ENCODE peak calls at places on chromosomes 12 and 14, in four cellular contexts. One of them, this sample, is unnamed.

GRCh38 chr12:116592116-116592637 is 33.0 kb downstream of the MAP1LC3B2 start:
- DNase-seq in upper lobe of left lung: peak; percentile 42
- DNase-seq in brain microvascular endothelial cell: no peak
- DNase-seq in WTC11: no peak
- DNase-seq in this sample: no peak

GRCh38 chr12:89299417-89299816 is 52.9 kb downstream of the DUSP6 start:
- DNase-seq in upper lobe of left lung: no peak
- DNase-seq in brain microvascular endothelial cell: no peak
- DNase-seq in WTC11: no peak
- DNase-seq in this sample: no peak

GRCh38 chr12:89783321-89784060 is 74.9 kb upstream of the ATP2B1 start:
- DNase-seq in upper lobe of left lung: no peak
- DNase-seq in brain microvascular endothelial cell: no peak
- DNase-seq in WTC11: no peak
- DNase-seq in this sample: no peak

GRCh38 chr12:25283006-25283405 is 32.3 kb upstream of the KRAS start:
- DNase-seq in upper lobe of left lung: no peak
- DNase-seq in brain microvascular endothelial cell: no peak
- DNase-seq in WTC11: no peak
- DNase-seq in this sample: no peak

GRCh38 chr12:41802803-41803202 is 341.9 kb downstream of the GXYLT1 start:
- DNase-seq in upper lobe of left lung: no peak
- DNase-seq in brain microvascular endothelial cell: no peak
- DNase-seq in WTC11: no peak
- DNase-seq in this sample: no peak

GRCh38 chr14:95870772-95871171 is 5.9 kb upstream of the TUNAR start:
- DNase-seq in upper lobe of left lung: no peak
- DNase-seq in brain microvascular endothelial cell: no peak
- DNase-seq in WTC11: no peak
- DNase-seq in this sample: no peak

GRCh38 chr12:42716521-42716920 is 127.0 kb upstream of the PRICKLE1 start:
- DNase-seq in upper lobe of left lung: no peak
- DNase-seq in brain microvascular endothelial cell: peak; percentile 82
- DNase-seq in WTC11: no peak
- DNase-seq in this sample: no peak

GRCh38 chr12:118880745-118881144 is 100.6 kb upstream of the SRRM4 start:
- DNase-seq in upper lobe of left lung: no peak
- DNase-seq in brain microvascular endothelial cell: no peak
- DNase-seq in WTC11: no peak
- DNase-seq in this sample: no peak

GRCh38 chr12:123076604-123077297 is 74.1 kb downstream of the PITPNM2 start:
- DNase-seq in upper lobe of left lung: peak; percentile 38
- DNase-seq in brain microvascular endothelial cell: peak; percentile 6
- DNase-seq in WTC11: no peak
- DNase-seq in this sample: no peak

GRCh38 chr14:59360923-59361794 is 104.0 kb downstream of the GPR135 start:
- DNase-seq in upper lobe of left lung: peak; percentile 20
- DNase-seq in brain microvascular endothelial cell: peak; percentile 85
- DNase-seq in WTC11: no peak
- DNase-seq in this sample: no peak

GRCh38 chr14:49598479-49599301 is at the start of gene LRR1:
- DNase-seq in upper lobe of left lung: peak; percentile 97
- DNase-seq in brain microvascular endothelial cell: peak; percentile 86
- DNase-seq in WTC11: peak; percentile 83
- DNase-seq in this sample: peak; percentile 94

GRCh38 chr14:60225268-60225667 is 23.8 kb upstream of the PPM1A start:
- DNase-seq in upper lobe of left lung: no peak
- DNase-seq in brain microvascular endothelial cell: no peak
- DNase-seq in WTC11: no peak
- DNase-seq in this sample: no peak

GRCh38 chr14:35050652-35051051 is 4.6 kb downstream of the FAM177A1 start:
- DNase-seq in upper lobe of left lung: no peak
- DNase-seq in brain microvascular endothelial cell: peak; percentile 60
- DNase-seq in WTC11: no peak
- DNase-seq in this sample: no peak

GRCh38 chr14:35046751-35047536 is 872 bp downstream of the FAM177A1 start:
- DNase-seq in upper lobe of left lung: no peak
- DNase-seq in brain microvascular endothelial cell: no peak
- DNase-seq in WTC11: no peak
- DNase-seq in this sample: no peak

GRCh38 chr14:35051796-35052195 is 5.7 kb downstream of the FAM177A1 start:
- DNase-seq in upper lobe of left lung: no peak
- DNase-seq in brain microvascular endothelial cell: peak; percentile 5
- DNase-seq in WTC11: no peak
- DNase-seq in this sample: no peak

GRCh38 chr14:35047961-35048513 is 2.0 kb downstream of the FAM177A1 start:
- DNase-seq in upper lobe of left lung: no peak
- DNase-seq in brain microvascular endothelial cell: no peak
- DNase-seq in WTC11: no peak
- DNase-seq in this sample: no peak

GRCh38 chr14:35052637-35053036 is 6.6 kb downstream of the FAM177A1 start:
- DNase-seq in upper lobe of left lung: no peak
- DNase-seq in brain microvascular endothelial cell: no peak
- DNase-seq in WTC11: no peak
- DNase-seq in this sample: no peak
- TF ChIP-seq CTCF in upper lobe of left lung: no peak
- TF ChIP-seq CTCF in brain microvascular endothelial cell: no peak
- TF ChIP-seq CTCF in WTC11: no peak
- TF ChIP-seq CTCF in this sample: no peak

DNA sequence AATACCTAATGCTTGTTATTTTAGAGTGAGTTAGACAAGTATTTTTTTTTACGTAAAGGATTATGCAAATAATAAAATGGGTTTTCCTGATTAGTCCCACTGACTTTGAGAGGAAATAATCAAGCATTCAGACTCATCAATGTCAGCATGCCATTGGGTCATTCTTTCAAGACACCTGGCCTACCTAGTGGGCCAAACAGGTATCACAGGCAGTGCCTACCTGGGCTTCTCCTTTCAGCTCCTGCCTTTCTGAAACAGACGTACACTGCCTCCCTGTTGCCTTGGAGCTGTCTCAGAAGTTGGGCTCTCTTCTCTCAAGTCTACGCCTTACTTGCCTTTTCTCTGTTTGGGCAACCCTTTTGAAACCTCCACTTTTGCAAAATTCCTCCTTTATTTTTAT is 545.6 kb downstream of the SNAPC1 start:
- DNase-seq in upper lobe of left lung: no peak
- DNase-seq in brain microvascular endothelial cell: no peak
- DNase-seq in WTC11: peak; percentile 28
- DNase-seq in this sample: no peak
- TF ChIP-seq CTCF in upper lobe of left lung: no peak
- TF ChIP-seq CTCF in brain microvascular endothelial cell: no peak
- TF ChIP-seq CTCF in WTC11: peak; percentile 25
- TF ChIP-seq CTCF in this sample: no peak

GRCh38 chr12:1591029-1591428 is 3.4 kb downstream of the FBXL14 start:
- DNase-seq in upper lobe of left lung: no peak
- DNase-seq in brain microvascular endothelial cell: no peak
- DNase-seq in WTC11: no peak
- DNase-seq in this sample: no peak
- TF ChIP-seq CTCF in upper lobe of left lung: no peak
- TF ChIP-seq CTCF in brain microvascular endothelial cell: peak; percentile 13
- TF ChIP-seq CTCF in WTC11: no peak
- TF ChIP-seq CTCF in this sample: no peak

DNA sequence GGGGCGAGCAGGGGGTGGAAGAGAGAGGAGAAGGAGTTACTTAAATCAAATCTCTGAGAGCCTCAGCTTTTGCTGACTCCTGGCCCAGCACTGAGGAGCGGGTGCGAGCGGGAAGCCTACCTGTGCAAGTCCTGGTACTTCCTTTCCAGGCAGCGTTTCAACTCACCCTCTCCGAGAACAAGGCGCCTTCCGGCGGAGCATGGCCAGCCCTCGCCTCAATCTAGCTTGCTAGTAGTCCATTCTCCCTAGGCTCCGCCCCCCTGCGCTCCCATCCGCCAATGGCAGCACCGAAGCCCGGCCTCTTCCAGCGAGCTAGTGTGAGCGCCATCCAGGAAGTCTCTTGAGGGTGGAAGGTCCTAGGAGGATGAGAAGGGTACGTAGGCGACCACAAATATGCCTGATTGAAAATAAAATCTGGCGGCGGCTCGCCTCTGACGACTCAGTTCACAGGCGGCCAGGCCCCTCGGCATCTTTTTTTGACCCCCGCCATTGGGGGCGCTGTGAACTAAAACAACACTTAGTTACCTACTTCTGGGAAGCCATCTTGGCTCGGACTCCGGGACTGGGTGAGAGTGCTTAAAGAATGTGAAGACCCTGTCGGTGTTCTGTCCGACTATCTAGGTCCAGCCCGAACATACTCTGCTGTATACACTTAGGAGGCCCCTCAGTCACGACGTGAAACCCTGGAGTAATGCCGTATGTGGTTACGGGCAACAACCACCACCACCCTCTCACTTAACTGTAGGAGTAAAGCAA is at the start of gene CHD8:
- DNase-seq in upper lobe of left lung: peak; percentile 95
- DNase-seq in brain microvascular endothelial cell: peak; percentile 99
- DNase-seq in WTC11: peak; percentile 100
- DNase-seq in this sample: peak; percentile 91
- TF ChIP-seq CTCF in upper lobe of left lung: peak; percentile 49
- TF ChIP-seq CTCF in brain microvascular endothelial cell: peak; percentile 76
- TF ChIP-seq CTCF in WTC11: peak; percentile 51
- TF ChIP-seq CTCF in this sample: no peak

GRCh38 chr14:104256025-104256424 is 117.6 kb downstream of the KIF26A start:
- DNase-seq in upper lobe of left lung: no peak
- DNase-seq in brain microvascular endothelial cell: no peak
- DNase-seq in WTC11: no peak
- DNase-seq in this sample: no peak
- TF ChIP-seq CTCF in upper lobe of left lung: no peak
- TF ChIP-seq CTCF in brain microvascular endothelial cell: no peak
- TF ChIP-seq CTCF in WTC11: no peak
- TF ChIP-seq CTCF in this sample: no peak

GRCh38 chr12:52216807-52217206 is 16.2 kb upstream of the KRT7 start:
- DNase-seq in upper lobe of left lung: no peak
- DNase-seq in brain microvascular endothelial cell: no peak
- DNase-seq in WTC11: no peak
- DNase-seq in this sample: no peak
- TF ChIP-seq CTCF in upper lobe of left lung: no peak
- TF ChIP-seq CTCF in brain microvascular endothelial cell: no peak
- TF ChIP-seq CTCF in WTC11: no peak
- TF ChIP-seq CTCF in this sample: no peak

GRCh38 chr14:89828473-89829200 is 125.9 kb downstream of the EFCAB11 start:
- DNase-seq in upper lobe of left lung: no peak
- DNase-seq in brain microvascular endothelial cell: no peak
- DNase-seq in WTC11: no peak
- DNase-seq in this sample: no peak
- TF ChIP-seq CTCF in upper lobe of left lung: no peak
- TF ChIP-seq CTCF in brain microvascular endothelial cell: no peak
- TF ChIP-seq CTCF in WTC11: no peak
- TF ChIP-seq CTCF in this sample: no peak

DNA sequence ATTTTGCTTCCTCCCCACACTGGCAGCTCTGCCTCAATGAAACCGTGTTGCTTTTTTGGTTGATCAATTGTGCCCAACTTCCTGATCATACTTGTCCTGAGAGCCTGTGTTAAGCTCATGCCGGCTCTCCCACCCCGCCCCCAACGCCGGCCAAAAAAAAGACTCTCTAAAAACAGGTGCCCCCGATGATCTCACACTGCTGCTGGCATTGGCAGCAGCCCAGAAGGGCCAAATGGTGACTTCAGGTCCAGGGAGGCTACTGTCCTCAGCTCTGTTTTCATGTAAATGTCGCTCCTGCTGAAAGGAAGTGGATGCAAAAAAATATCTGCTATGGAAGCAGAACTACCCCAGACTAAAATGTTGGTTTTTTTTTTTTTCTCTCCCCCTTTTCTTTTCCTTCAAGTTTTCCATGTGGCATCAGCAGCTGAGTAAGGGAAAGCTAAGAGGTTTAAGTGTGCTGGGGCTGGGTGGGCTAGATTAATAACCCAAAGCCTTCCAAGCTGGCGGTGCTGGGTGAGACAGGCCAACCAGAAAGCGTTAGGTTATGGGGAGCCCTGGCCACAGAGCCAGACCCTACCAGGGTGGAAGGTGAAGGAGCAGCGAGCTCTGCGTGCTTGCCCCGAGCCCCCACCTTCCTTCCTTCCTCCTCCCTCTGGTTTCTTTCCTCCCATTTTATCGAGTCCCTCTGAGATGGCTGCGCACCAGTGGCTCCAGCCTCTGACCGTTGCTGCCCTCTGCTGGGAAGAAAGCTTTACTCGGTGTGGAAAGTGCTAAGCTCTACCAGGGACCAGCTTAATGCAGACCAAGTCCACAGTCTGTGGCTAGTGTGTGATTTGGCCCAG is 396.1 kb downstream of the NRXN3 start:
- DNase-seq in upper lobe of left lung: peak; percentile 28
- DNase-seq in brain microvascular endothelial cell: peak; percentile 76
- DNase-seq in WTC11: peak; percentile 90
- DNase-seq in this sample: peak; percentile 15
- TF ChIP-seq CTCF in upper lobe of left lung: peak; percentile 56
- TF ChIP-seq CTCF in brain microvascular endothelial cell: peak; percentile 84
- TF ChIP-seq CTCF in WTC11: peak; percentile 43
- TF ChIP-seq CTCF in this sample: no peak

DNA sequence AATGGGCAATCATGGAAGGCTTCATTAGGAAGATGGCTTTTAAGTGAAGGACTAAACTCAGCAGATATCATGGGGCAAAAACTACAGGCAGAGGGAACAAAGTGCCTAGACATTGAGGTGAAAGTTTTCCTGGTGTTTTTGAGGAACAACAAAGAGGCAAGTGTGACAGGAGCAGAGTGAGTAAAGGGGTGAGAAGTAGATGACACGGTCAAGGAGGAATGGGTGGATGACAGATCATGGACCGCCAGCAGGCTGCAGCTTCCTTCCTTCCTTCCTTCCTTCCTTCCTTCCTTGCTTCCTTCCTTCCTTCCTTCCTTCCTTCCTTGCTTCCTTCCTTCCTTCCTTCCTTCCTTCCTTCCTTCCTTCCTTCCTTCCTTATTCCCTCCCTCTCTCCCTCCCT is 108.3 kb downstream of the TRHDE start:
- DNase-seq in upper lobe of left lung: no peak
- DNase-seq in brain microvascular endothelial cell: no peak
- DNase-seq in WTC11: no peak
- DNase-seq in this sample: no peak
- TF ChIP-seq CTCF in upper lobe of left lung: no peak
- TF ChIP-seq CTCF in brain microvascular endothelial cell: no peak
- TF ChIP-seq CTCF in WTC11: no peak
- TF ChIP-seq CTCF in this sample: no peak

This sample was measured in activated B cell treated with CpG ODN at 0.5 μM for 24 hours.